ENCODE peak calls at places on chromosomes 12 and 14, in four cellular contexts. H is transverse colon, L is left lung, I is endodermal cell. T is an unnamed sample. For H3K4me1, the result is how much of the 10 kb centered on the place peaks cover.

GRCh38 chr14:98955036-98955740 is 316.8 kb downstream of the BCL11B start:
- DNase-seq in H (no peak), L (no peak), I (peak), T (no peak)

GRCh38 chr14:25108959-25109358 is 59.0 kb upstream of the STXBP6 start:
- DNase-seq in I (no peak), H (peak), L (no peak), T (no peak)

GRCh38 chr14:29668201-29668600 is 259.4 kb downstream of the PRKD1 start:
- DNase-seq in L (no peak), H (no peak), I (no peak), T (no peak)

GRCh38 chr12:25269701-25270100 is 19.0 kb upstream of the KRAS start:
- DNase-seq in H (no peak), L (no peak), I (no peak), T (no peak)

GRCh38 chr12:57853864-57854556 is 7.5 kb upstream of the CTDSP2 start:
- DNase-seq in L (no peak), I (no peak), H (no peak), T (no peak)

GRCh38 chr14:90539496-90539775 is 142.6 kb downstream of the CALM1 start:
- DNase-seq in L (no peak), H (no peak), I (no peak), T (no peak)

GRCh38 chr14:37816743-37817295 is 221.4 kb downstream of the TTC6 start:
- DNase-seq in L (no peak), I (no peak), H (no peak), T (no peak)

GRCh38 chr12:45273717-45274271 is 57.9 kb downstream of the ANO6 start:
- DNase-seq in H (no peak), L (no peak), I (no peak), T (peak)

GRCh38 chr12:89863332-89863938 is 154.8 kb upstream of the ATP2B1 start:
- DNase-seq in H (no peak), I (no peak), L (no peak), T (no peak)

GRCh38 chr12:109592905-109593272 is 19.3 kb downstream of the MVK start:
- DNase-seq in L (peak), H (no peak), I (no peak), T (no peak)

GRCh38 chr12:64678248-64678647 is 68.0 kb downstream of the RASSF3 start:
- DNase-seq in I (peak), H (no peak), L (no peak), T (peak)

GRCh38 chr12:64679487-64679983 is 69.2 kb downstream of the RASSF3 start:
- DNase-seq in I (no peak), L (no peak), H (peak), T (no peak)

GRCh38 chr12:64678835-64679234 is 68.5 kb downstream of the RASSF3 start:
- DNase-seq in H (no peak), L (no peak), I (no peak), T (no peak)

GRCh38 chr12:64681200-64682052 is 71.1 kb downstream of the RASSF3 start:
- DNase-seq in I (no peak), H (no peak), L (no peak), T (no peak)

DNA sequence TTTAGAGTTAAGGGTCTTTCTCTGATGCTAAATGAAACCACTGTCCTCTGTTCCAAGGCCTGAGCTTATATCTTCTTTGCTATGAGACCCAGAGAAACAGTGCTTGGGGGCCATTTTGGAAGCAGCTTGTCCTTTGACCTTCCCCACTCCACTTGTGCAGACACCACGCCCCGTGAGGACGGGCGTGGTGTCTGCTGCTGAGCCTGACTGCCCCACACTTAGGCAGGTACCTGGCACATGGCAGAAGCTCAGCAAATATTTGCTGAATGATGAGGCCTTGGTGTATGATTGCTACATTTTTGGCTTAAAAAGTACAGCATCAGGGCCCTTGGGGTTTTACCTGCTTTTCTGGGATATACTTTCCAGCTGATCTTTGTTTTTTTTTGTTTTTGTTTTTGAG is 69.9 kb downstream of the RASSF3 start:
- DNase-seq in L (no peak), I (peak), H (peak), T (no peak)
- H3K4me1 ChIP-seq in L (half or more), I (under half), H (half or more), T (under half)

DNA sequence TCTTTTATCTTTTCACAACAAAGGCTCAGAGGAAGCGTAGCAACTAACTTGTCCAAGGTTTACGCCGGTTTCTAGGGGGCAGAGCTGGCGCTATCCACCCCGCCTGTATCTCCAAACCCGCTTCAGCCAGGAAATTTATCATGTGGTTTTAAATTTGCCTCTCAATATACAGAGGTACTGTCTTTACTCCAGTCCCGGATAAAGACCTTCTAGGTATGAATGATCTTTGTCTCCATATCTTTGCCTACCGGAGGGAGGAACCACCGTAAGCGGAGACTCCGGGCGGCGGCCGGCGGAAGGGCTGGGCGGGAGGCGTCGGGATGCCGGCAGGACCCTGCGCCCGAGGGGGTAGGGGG is 693 bp upstream of the RIMKLB start:
- DNase-seq in H (no peak), I (no peak), L (peak), T (no peak)
- H3K4me3 ChIP-seq in H (peak), I (peak), L (peak), T (peak)

DNA sequence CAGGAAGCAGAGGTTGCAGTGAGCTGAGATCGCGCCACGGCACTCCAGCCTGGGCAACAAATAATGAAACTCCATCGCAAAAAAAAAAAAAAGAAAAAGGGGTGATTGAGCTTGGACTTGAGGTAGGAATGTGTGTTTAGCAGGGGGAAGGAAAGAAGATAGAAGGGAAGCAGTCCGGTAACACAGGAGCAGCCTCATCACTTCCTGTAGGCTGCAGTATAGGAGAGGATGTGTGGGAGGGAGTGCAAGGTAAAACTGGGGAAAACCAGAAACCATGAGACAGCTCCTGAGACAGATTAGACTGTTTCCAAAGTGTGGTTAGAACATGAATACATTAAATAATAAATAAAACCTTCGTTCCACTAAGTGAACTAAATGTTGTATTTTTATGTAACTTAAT is 49.2 kb downstream of the FGD4 start:
- DNase-seq in L (no peak), H (no peak), I (peak), T (no peak)
- H3K4me1 ChIP-seq in L (under half), H (under half), I (under half), T (half or more)

DNA sequence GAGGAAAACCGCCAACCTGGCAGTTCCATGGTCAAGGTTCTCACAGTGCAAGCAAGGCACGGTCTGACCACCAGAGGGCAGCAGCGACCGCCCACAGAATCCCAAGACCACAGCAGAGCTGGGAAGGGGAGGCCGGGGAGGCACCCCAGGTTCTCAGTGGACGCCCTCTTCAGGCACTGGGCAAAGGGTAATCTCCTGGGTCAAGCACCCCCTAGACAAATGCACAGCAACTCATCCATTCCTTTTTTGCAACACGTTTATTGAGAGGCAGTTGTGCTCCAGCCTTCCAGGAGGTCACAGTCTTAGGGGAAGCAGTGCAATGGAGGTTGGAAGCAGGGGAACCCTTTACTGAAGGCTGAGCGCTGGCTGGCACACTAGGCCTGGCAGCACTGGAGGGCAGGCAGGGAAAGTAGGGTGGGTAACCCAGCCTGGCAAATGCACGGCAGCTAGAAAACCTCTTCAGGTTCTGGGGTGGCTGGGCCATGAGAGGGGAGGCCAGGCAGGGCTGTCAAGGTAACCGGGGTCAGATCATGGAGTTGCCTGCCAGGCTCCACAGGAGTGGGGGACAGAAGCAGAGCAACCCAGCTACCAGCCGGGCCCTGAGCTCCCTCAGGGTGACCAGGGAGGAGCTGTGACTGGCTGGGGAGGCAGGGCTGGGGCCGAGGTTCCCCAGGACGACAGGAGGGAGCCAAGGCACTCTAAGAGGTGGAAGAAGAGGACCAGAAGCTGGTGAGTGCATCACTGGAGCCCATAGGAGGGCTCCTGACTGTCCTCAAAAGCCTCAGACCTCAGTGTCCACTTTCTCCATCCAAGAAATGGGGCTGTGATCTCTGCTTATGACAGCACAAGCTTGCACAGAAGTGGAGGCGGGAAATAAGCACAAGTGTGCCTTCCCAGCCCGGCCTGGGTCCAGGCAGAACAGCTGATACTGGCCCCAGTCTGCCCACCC is 1.8 kb upstream of the RHOF start:
- DNase-seq in L (peak), H (peak), I (peak), T (peak)
- H3K4me3 ChIP-seq in L (no peak), H (no peak), I (no peak), T (peak)

GRCh38 chr14:100291305-100292075 is 14.8 kb downstream of the SLC25A29 start:
- DNase-seq in I (peak), L (peak), H (peak), T (no peak)

GRCh38 chr14:100292301-100292775 is 13.9 kb downstream of the SLC25A29 start:
- DNase-seq in L (peak), I (no peak), H (peak), T (no peak)

GRCh38 chr14:100290607-100291304 is 15.5 kb downstream of the SLC25A29 start:
- DNase-seq in I (peak), L (peak), H (no peak), T (no peak)

GRCh38 chr14:100288382-100289185 is 17.7 kb downstream of the SLC25A29 start:
- DNase-seq in I (no peak), H (no peak), L (no peak), T (no peak)

GRCh38 chr14:100289916-100290606 is 16.2 kb downstream of the SLC25A29 start:
- DNase-seq in H (peak), L (peak), I (peak), T (no peak)
- H3K4me1 ChIP-seq in H (under half), L (under half), I (under half), T (under half)

DNA sequence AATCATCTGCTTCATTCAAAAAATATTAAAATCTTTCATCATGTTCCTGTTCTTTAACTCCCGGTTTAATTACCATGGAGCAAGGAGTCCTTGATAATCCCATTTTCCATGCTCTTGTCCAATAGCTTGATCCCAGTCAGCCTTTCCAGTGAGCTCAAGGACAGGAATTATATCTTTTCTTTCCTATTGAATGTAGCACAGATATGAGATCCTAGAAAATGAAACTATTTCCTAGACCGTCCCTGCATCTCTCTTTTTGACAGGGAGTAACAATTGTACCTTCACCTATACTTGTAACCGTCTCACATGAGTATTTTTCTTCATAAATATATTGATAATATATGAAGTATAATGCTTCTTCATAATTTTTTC is 35.6 kb downstream of the PIK3C2G start:
- DNase-seq in I (no peak), L (no peak), H (no peak), T (no peak)
- H3K4me3 ChIP-seq in I (no peak), L (no peak), H (peak), T (no peak)

DNA sequence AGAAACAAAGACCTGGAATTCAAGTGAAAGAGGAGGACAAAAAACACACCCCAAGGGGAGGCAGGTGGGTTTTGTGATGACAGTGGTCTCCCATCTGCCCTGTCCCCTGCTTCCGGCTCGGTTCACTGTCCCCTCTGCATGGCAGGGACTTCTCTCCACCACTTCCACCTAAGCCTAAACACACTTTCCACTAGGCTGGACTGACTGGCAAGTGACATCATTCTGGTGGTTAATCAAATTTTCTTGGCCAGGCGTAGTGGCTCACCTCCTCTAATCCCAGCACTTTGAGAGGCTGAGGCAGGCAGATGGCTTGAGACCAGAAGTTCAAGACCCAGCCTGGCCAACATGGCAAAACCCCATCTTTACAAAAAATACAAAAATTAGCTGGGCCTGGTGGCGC is 11.9 kb downstream of the PLEKHG6 start:
- DNase-seq in I (peak), H (no peak), L (no peak), T (no peak)
- H3K4me1 ChIP-seq in I (under half), H (under half), L (half or more), T (under half)

GRCh38 chr12:54935235-54935951 is 49.2 kb downstream of the TESPA1 start:
- DNase-seq in H (no peak), I (no peak), L (no peak), T (no peak)
- H3K4me3 ChIP-seq in H (no peak), I (no peak), L (no peak), T (no peak)

T was measured in Caco-2.